ENCODE peak calls at places on chromosomes 16 and 17, in nine cellular contexts. One of them, this sample, is unnamed.

GRCh38 chr17:63482509-63482908 is 5.6 kb downstream of the ACE start:
- DNase-seq in K562: no peak
- DNase-seq in retinal pigment epithelial cell: no peak
- DNase-seq in cardiac muscle cell: no peak
- DNase-seq in A549: no peak
- DNase-seq in fibroblast of villous mesenchyme: no peak
- DNase-seq in activated B cell treated with CpG ODN at 0.5 μM for 24 hours: no peak
- DNase-seq in AG04450: no peak
- DNase-seq in cardiac fibroblast: no peak
- DNase-seq in this sample: no peak

GRCh38 chr17:9902116-9902515 is 3.0 kb downstream of the RCVRN start:
- DNase-seq in retinal pigment epithelial cell: no peak
- DNase-seq in AG04450: no peak
- DNase-seq in K562: no peak
- DNase-seq in cardiac fibroblast: no peak
- DNase-seq in cardiac muscle cell: no peak
- DNase-seq in fibroblast of villous mesenchyme: no peak
- DNase-seq in A549: no peak
- DNase-seq in activated B cell treated with CpG ODN at 0.5 μM for 24 hours: no peak
- DNase-seq in this sample: no peak

GRCh38 chr16:17351471-17352045 is 119.2 kb downstream of the XYLT1 start:
- DNase-seq in K562: no peak
- DNase-seq in activated B cell treated with CpG ODN at 0.5 μM for 24 hours: no peak
- DNase-seq in fibroblast of villous mesenchyme: peak; percentile 26
- DNase-seq in retinal pigment epithelial cell: no peak
- DNase-seq in A549: no peak
- DNase-seq in AG04450: no peak
- DNase-seq in cardiac fibroblast: no peak
- DNase-seq in cardiac muscle cell: no peak
- DNase-seq in this sample: no peak

GRCh38 chr17:34601431-34601830 is 22.0 kb downstream of the TMEM132E start:
- DNase-seq in activated B cell treated with CpG ODN at 0.5 μM for 24 hours: no peak
- DNase-seq in retinal pigment epithelial cell: no peak
- DNase-seq in cardiac fibroblast: no peak
- DNase-seq in cardiac muscle cell: no peak
- DNase-seq in fibroblast of villous mesenchyme: no peak
- DNase-seq in A549: no peak
- DNase-seq in K562: no peak
- DNase-seq in AG04450: no peak
- DNase-seq in this sample: no peak

GRCh38 chr16:52912565-52913173 is 140.0 kb downstream of the CHD9NB start:
- DNase-seq in retinal pigment epithelial cell: peak; percentile 30
- DNase-seq in cardiac muscle cell: peak; percentile 65
- DNase-seq in fibroblast of villous mesenchyme: peak; percentile 38
- DNase-seq in AG04450: peak; percentile 6
- DNase-seq in K562: peak; percentile 55
- DNase-seq in cardiac fibroblast: peak; percentile 63
- DNase-seq in A549: peak; percentile 72
- DNase-seq in activated B cell treated with CpG ODN at 0.5 μM for 24 hours: no peak
- DNase-seq in this sample: peak; percentile 68

GRCh38 chr17:34436607-34437006 is 73.6 kb upstream of the CCL1 start:
- DNase-seq in cardiac fibroblast: no peak
- DNase-seq in retinal pigment epithelial cell: no peak
- DNase-seq in K562: no peak
- DNase-seq in A549: no peak
- DNase-seq in cardiac muscle cell: no peak
- DNase-seq in activated B cell treated with CpG ODN at 0.5 μM for 24 hours: no peak
- DNase-seq in fibroblast of villous mesenchyme: no peak
- DNase-seq in AG04450: no peak
- DNase-seq in this sample: no peak

GRCh38 chr17:67018429-67019125 is 25.8 kb upstream of the CACNG1 start:
- DNase-seq in fibroblast of villous mesenchyme: no peak
- DNase-seq in retinal pigment epithelial cell: no peak
- DNase-seq in K562: no peak
- DNase-seq in activated B cell treated with CpG ODN at 0.5 μM for 24 hours: no peak
- DNase-seq in AG04450: no peak
- DNase-seq in cardiac fibroblast: no peak
- DNase-seq in cardiac muscle cell: no peak
- DNase-seq in A549: no peak
- DNase-seq in this sample: no peak

GRCh38 chr16:14374451-14375131 is 255.5 kb downstream of the PARN start:
- DNase-seq in activated B cell treated with CpG ODN at 0.5 μM for 24 hours: no peak
- DNase-seq in retinal pigment epithelial cell: no peak
- DNase-seq in fibroblast of villous mesenchyme: no peak
- DNase-seq in K562: no peak
- DNase-seq in A549: no peak
- DNase-seq in cardiac muscle cell: no peak
- DNase-seq in cardiac fibroblast: peak; percentile 30
- DNase-seq in AG04450: no peak
- DNase-seq in this sample: no peak

GRCh38 chr16:68356249-68356918 is 45.6 kb downstream of the PRMT7 start:
- DNase-seq in activated B cell treated with CpG ODN at 0.5 μM for 24 hours: no peak
- DNase-seq in retinal pigment epithelial cell: no peak
- DNase-seq in cardiac muscle cell: no peak
- DNase-seq in K562: no peak
- DNase-seq in A549: no peak
- DNase-seq in AG04450: no peak
- DNase-seq in cardiac fibroblast: no peak
- DNase-seq in fibroblast of villous mesenchyme: no peak
- DNase-seq in this sample: no peak

GRCh38 chr16:68356919-68357286 is 46.1 kb downstream of the PRMT7 start:
- DNase-seq in activated B cell treated with CpG ODN at 0.5 μM for 24 hours: no peak
- DNase-seq in A549: no peak
- DNase-seq in fibroblast of villous mesenchyme: no peak
- DNase-seq in K562: no peak
- DNase-seq in cardiac fibroblast: no peak
- DNase-seq in AG04450: no peak
- DNase-seq in cardiac muscle cell: no peak
- DNase-seq in retinal pigment epithelial cell: no peak
- DNase-seq in this sample: no peak

GRCh38 chr16:68357521-68357922 is 46.7 kb downstream of the PRMT7 start:
- DNase-seq in A549: no peak
- DNase-seq in cardiac fibroblast: no peak
- DNase-seq in AG04450: no peak
- DNase-seq in activated B cell treated with CpG ODN at 0.5 μM for 24 hours: no peak
- DNase-seq in K562: no peak
- DNase-seq in cardiac muscle cell: no peak
- DNase-seq in retinal pigment epithelial cell: no peak
- DNase-seq in fibroblast of villous mesenchyme: no peak
- DNase-seq in this sample: no peak

GRCh38 chr16:68354816-68355215 is 44.0 kb downstream of the PRMT7 start:
- DNase-seq in A549: no peak
- DNase-seq in fibroblast of villous mesenchyme: no peak
- DNase-seq in cardiac fibroblast: no peak
- DNase-seq in K562: no peak
- DNase-seq in AG04450: no peak
- DNase-seq in cardiac muscle cell: no peak
- DNase-seq in retinal pigment epithelial cell: no peak
- DNase-seq in activated B cell treated with CpG ODN at 0.5 μM for 24 hours: no peak
- DNase-seq in this sample: no peak

DNA sequence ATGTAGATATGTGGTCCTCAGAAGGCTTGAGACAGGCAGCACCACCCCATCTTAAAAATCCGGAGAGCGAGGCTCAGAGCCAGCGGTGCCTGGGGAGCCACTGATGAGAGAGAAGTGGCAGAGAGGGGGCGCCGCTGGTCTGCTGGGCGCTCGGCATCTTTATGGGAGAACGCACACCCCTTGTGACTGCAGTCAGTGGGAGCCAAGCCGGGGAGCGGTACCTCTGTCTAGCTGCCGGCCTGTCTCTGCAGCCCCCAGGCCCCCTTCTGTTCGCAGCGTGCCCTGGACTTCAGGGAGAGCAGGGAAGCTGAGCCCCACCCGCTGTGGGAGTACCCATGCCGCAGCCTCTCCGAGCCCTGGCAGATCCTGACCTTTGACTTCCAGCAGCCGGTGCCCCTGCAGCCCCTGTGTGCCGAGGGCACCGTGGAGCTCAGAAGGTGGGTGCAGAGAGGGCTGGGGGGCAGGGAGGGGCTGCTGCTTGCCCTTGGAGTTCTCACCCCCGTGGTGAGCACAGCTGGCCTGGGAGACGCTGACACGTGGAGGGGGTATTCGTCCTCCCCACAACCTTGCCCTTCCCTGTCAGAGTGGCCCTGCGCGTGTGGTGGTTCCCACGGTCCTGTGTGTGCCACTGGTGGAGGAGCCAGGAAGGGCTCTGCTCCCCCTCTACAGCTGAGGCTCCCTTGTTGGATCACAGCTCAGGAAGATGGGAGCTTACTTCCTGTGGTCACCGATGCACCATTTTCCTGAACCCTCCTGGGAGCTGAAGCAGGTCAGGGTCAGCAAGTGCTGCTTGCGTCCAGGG is 44.8 kb downstream of the PRMT7 start:
- DNase-seq in fibroblast of villous mesenchyme: no peak
- DNase-seq in retinal pigment epithelial cell: no peak
- DNase-seq in A549: no peak
- DNase-seq in K562: no peak
- DNase-seq in activated B cell treated with CpG ODN at 0.5 μM for 24 hours: no peak
- DNase-seq in AG04450: no peak
- DNase-seq in cardiac fibroblast: no peak
- DNase-seq in cardiac muscle cell: no peak
- DNase-seq in this sample: no peak
- TF ChIP-seq CTCF in fibroblast of villous mesenchyme: no peak
- TF ChIP-seq CTCF in retinal pigment epithelial cell: peak; percentile 25
- TF ChIP-seq CTCF in A549: no peak
- TF ChIP-seq CTCF in K562: no peak
- TF ChIP-seq CTCF in activated B cell treated with CpG ODN at 0.5 μM for 24 hours: no peak
- TF ChIP-seq CTCF in AG04450: no peak
- TF ChIP-seq CTCF in cardiac fibroblast: no peak
- TF ChIP-seq CTCF in cardiac muscle cell: no peak
- TF ChIP-seq CTCF in this sample: no peak

DNA sequence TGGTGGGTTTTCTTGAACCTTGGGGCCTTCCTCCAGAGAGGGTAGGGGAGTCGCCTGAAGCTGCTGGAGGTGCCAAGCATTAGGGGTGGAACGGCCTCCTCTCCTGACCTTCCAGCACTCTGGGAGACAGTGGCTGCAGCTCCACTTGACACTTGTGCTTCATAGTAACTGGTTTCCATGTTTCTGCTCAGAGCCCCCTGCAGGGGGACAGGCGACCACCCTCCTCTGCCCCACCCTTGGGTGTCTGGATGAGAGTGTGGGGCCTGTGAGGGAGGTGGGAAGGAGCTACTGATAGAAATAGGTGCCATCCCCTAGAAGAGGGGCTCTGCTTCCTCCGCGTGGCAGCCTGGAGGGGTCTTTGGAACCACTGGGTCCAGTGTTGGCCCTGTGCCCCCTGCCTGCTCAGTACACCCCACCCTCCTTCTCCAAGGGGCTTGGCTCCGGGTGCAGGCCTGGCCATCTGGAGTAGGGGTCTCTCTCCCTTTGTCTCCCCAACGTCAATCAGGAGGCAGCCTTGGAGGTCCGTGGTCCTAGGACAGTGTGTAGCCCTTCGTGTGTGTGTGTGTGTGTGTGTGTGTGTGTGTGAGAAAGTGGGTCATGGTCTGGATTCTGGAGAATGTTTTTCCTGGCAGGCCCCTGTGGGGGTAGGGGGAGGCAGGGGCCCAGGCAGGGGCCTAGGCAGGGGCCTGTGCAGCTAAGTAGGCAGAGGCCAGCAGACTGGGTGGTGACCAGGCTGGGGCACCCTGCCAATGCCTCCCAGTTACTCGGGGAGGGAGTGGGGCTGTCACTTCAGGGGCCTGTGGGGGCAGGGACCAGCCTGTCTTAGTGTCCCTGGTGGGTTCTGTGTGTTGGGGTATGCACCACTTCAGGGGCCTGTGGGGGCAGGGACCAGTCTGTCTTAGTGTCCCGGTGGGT is 4.9 kb downstream of the LASP1 start:
- DNase-seq in AG04450: no peak
- DNase-seq in A549: no peak
- DNase-seq in K562: no peak
- DNase-seq in fibroblast of villous mesenchyme: no peak
- DNase-seq in activated B cell treated with CpG ODN at 0.5 μM for 24 hours: no peak
- DNase-seq in cardiac muscle cell: peak; percentile 44
- DNase-seq in retinal pigment epithelial cell: no peak
- DNase-seq in cardiac fibroblast: no peak
- DNase-seq in this sample: no peak
- TF ChIP-seq CTCF in AG04450: no peak
- TF ChIP-seq CTCF in A549: no peak
- TF ChIP-seq CTCF in K562: no peak
- TF ChIP-seq CTCF in fibroblast of villous mesenchyme: no peak
- TF ChIP-seq CTCF in activated B cell treated with CpG ODN at 0.5 μM for 24 hours: no peak
- TF ChIP-seq CTCF in cardiac muscle cell: no peak
- TF ChIP-seq CTCF in retinal pigment epithelial cell: no peak
- TF ChIP-seq CTCF in cardiac fibroblast: no peak
- TF ChIP-seq CTCF in this sample: no peak

DNA sequence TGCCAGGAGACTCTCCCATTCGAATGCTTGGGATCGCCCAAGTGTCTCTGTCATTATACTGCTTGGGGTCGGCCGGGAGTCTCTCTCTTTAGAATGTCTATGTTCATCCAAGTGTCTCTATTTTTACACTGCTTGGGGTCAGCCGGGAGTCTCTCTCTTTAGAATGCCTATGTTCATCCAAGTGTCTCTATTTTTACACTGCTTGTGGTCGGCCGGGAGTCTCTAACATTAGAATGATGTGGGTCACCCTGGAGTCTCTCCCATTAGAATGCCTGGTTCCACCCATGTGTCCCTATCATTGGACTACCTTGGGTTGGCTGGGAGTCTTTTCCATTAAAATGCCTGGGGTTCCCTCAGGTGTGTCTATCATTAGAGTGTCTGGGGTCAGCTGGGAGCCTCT is 2230.4 kb downstream of the TP53TG3F start:
- DNase-seq in cardiac fibroblast: no peak
- DNase-seq in K562: no peak
- DNase-seq in AG04450: no peak
- DNase-seq in activated B cell treated with CpG ODN at 0.5 μM for 24 hours: no peak
- DNase-seq in retinal pigment epithelial cell: no peak
- DNase-seq in A549: no peak
- DNase-seq in fibroblast of villous mesenchyme: no peak
- DNase-seq in cardiac muscle cell: no peak
- DNase-seq in this sample: no peak
- TF ChIP-seq CTCF in cardiac fibroblast: no peak
- TF ChIP-seq CTCF in K562: no peak
- TF ChIP-seq CTCF in AG04450: no peak
- TF ChIP-seq CTCF in activated B cell treated with CpG ODN at 0.5 μM for 24 hours: no peak
- TF ChIP-seq CTCF in retinal pigment epithelial cell: no peak
- TF ChIP-seq CTCF in A549: no peak
- TF ChIP-seq CTCF in fibroblast of villous mesenchyme: no peak
- TF ChIP-seq CTCF in cardiac muscle cell: no peak
- TF ChIP-seq CTCF in this sample: no peak

GRCh38 chr16:88192601-88193000 is 190.2 kb upstream of the ZNF469 start:
- DNase-seq in A549: no peak
- DNase-seq in fibroblast of villous mesenchyme: no peak
- DNase-seq in cardiac fibroblast: no peak
- DNase-seq in AG04450: no peak
- DNase-seq in K562: no peak
- DNase-seq in activated B cell treated with CpG ODN at 0.5 μM for 24 hours: no peak
- DNase-seq in retinal pigment epithelial cell: no peak
- DNase-seq in cardiac muscle cell: no peak
- DNase-seq in this sample: no peak

GRCh38 chr16:88196471-88197400 is 186.0 kb upstream of the ZNF469 start:
- DNase-seq in cardiac muscle cell: no peak
- DNase-seq in AG04450: no peak
- DNase-seq in retinal pigment epithelial cell: no peak
- DNase-seq in cardiac fibroblast: no peak
- DNase-seq in fibroblast of villous mesenchyme: no peak
- DNase-seq in K562: no peak
- DNase-seq in A549: no peak
- DNase-seq in activated B cell treated with CpG ODN at 0.5 μM for 24 hours: no peak
- DNase-seq in this sample: peak; percentile 30

GRCh38 chr16:88195911-88196465 is 186.8 kb upstream of the ZNF469 start:
- DNase-seq in cardiac muscle cell: no peak
- DNase-seq in activated B cell treated with CpG ODN at 0.5 μM for 24 hours: no peak
- DNase-seq in fibroblast of villous mesenchyme: no peak
- DNase-seq in AG04450: no peak
- DNase-seq in cardiac fibroblast: no peak
- DNase-seq in retinal pigment epithelial cell: no peak
- DNase-seq in A549: no peak
- DNase-seq in K562: no peak
- DNase-seq in this sample: no peak

GRCh38 chr16:88195021-88195581 is 187.7 kb upstream of the ZNF469 start:
- DNase-seq in A549: no peak
- DNase-seq in AG04450: no peak
- DNase-seq in cardiac fibroblast: no peak
- DNase-seq in retinal pigment epithelial cell: no peak
- DNase-seq in fibroblast of villous mesenchyme: peak; percentile 77
- DNase-seq in activated B cell treated with CpG ODN at 0.5 μM for 24 hours: no peak
- DNase-seq in cardiac muscle cell: no peak
- DNase-seq in K562: no peak
- DNase-seq in this sample: no peak

DNA sequence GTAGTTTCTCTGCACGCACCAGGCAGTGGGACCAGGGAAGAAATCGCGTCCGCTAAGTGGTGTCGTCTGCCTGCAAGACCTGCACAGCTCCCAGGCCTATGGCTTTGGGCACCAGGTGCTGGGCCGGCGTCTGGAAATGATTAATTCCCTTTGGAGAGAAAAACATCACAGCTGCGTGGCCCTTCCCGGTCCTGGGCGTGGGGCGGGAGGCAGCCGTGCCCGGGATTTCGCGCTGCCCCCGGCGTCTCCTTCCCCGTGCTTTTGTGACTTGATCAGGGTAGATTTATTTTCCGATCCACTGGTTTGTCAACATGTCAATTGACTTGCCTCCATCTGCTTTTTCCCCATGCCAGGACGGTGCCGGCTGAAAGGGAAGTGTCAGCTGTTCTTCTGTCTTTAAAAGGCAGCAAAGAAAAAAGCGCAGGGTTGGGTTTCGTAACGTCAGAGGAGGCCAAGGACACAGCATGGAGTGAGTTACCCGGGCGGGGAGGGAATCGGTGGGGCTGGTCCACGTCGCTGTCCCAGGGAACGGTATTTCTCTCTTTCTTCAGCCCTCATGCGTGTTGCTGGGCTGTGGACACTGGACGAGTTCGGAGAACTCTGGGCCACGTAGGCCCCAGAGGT is 188.2 kb upstream of the ZNF469 start:
- DNase-seq in K562: no peak
- DNase-seq in A549: no peak
- DNase-seq in fibroblast of villous mesenchyme: peak; percentile 66
- DNase-seq in retinal pigment epithelial cell: no peak
- DNase-seq in cardiac muscle cell: no peak
- DNase-seq in AG04450: no peak
- DNase-seq in activated B cell treated with CpG ODN at 0.5 μM for 24 hours: no peak
- DNase-seq in cardiac fibroblast: no peak
- DNase-seq in this sample: no peak
- TF ChIP-seq CTCF in K562: no peak
- TF ChIP-seq CTCF in A549: no peak
- TF ChIP-seq CTCF in fibroblast of villous mesenchyme: no peak
- TF ChIP-seq CTCF in retinal pigment epithelial cell: no peak
- TF ChIP-seq CTCF in cardiac muscle cell: no peak
- TF ChIP-seq CTCF in AG04450: no peak
- TF ChIP-seq CTCF in activated B cell treated with CpG ODN at 0.5 μM for 24 hours: no peak
- TF ChIP-seq CTCF in cardiac fibroblast: no peak
- TF ChIP-seq CTCF in this sample: no peak